ENCODE peak calls at places on chromosome 17, in seven cellular contexts. Q, R, L, E, Y, A and P are unnamed samples.
A peak's percentile ranks its signal among the peaks of the same experiment; 100 is the strongest.

GRCh38 chr17:45143767-45144198 is 4.5 kb upstream of the HEXIM1 start:
- DNase-seq in Y (peak; percentile 95), Q (peak; percentile 73), E (no peak), L (no peak), R (peak; percentile 91), A (peak; percentile 69), P (no peak)

GRCh38 chr17:859461-860195 is 77.5 kb downstream of the MRM3 start:
- DNase-seq in E (no peak), Q (peak; percentile 47), A (no peak), Y (no peak), R (no peak), L (no peak), P (no peak)

GRCh38 chr17:61551255-61551742 is 39.7 kb downstream of the NACA2 start:
- DNase-seq in E (peak; percentile 68), Y (no peak), Q (no peak), R (no peak), L (peak; percentile 34), A (no peak), P (peak; percentile 23)

GRCh38 chr17:82595893-82596292 is 52.4 kb downstream of the WDR45B start:
- DNase-seq in L (no peak), Q (peak; percentile 29), R (no peak), Y (no peak), A (no peak), E (no peak), P (no peak)

GRCh38 chr17:79661292-79662041 is 50.6 kb upstream of the RBFOX3 start:
- DNase-seq in E (no peak), A (no peak), L (no peak), R (peak; percentile 8), Y (no peak), Q (no peak), P (no peak)

GRCh38 chr17:81741049-81741593 is 29.0 kb downstream of the SLC25A10 start:
- DNase-seq in E (no peak), Q (no peak), Y (no peak), R (no peak), L (no peak), A (no peak), P (no peak)

GRCh38 chr17:4584125-4584834 is at the start of gene SMTNL2:
- DNase-seq in R (no peak), E (no peak), L (no peak), A (no peak), Q (no peak), Y (no peak), P (no peak)

GRCh38 chr17:41026668-41027471 is at the start of gene KRTAP1-5:
- DNase-seq in L (no peak), R (no peak), Y (no peak), A (no peak), Q (no peak), E (no peak), P (no peak)

GRCh38 chr17:63542942-63543821 is 7.1 kb upstream of the DCAF7 start:
- DNase-seq in R (peak; percentile 88), Q (peak; percentile 54), Y (no peak), E (no peak), A (no peak), L (no peak), P (no peak)

GRCh38 chr17:34227707-34228106 is 27.4 kb upstream of the CCL2 start:
- DNase-seq in A (no peak), R (no peak), E (no peak), L (no peak), Q (no peak), Y (no peak), P (no peak)

GRCh38 chr17:32142857-32143524 is 689 bp downstream of the RHOT1 start:
- DNase-seq in L (no peak), Q (peak; percentile 76), E (peak; percentile 46), Y (peak; percentile 32), R (peak; percentile 85), A (no peak), P (no peak)

GRCh38 chr17:28446716-28447395 is 26.6 kb upstream of the SLC13A2 start:
- DNase-seq in E (no peak), Y (no peak), R (no peak), L (no peak), Q (no peak), A (no peak), P (no peak)

GRCh38 chr17:17606416-17607000 is 15.0 kb upstream of the PEMT start:
- DNase-seq in Y (no peak), L (no peak), E (no peak), Q (no peak), A (no peak), R (no peak), P (no peak)

GRCh38 chr17:28338056-28338768 is 2.7 kb downstream of the TNFAIP1 start:
- DNase-seq in Y (no peak), L (no peak), E (no peak), A (no peak), R (no peak), Q (no peak), P (no peak)

GRCh38 chr17:59837362-59838195 is 55.2 kb downstream of the TUBD1 start:
- DNase-seq in E (peak; percentile 100), Y (peak; percentile 81), R (peak; percentile 82), A (peak; percentile 78), L (no peak), Q (peak; percentile 88), P (peak; percentile 89)